ENCODE peak calls at places on chromosomes 7 and 10, in eight cellular contexts. N, Z, O, R, Y, M, W and K are unnamed samples.

GRCh38 chr7:73703649-73703984 is 15.9 kb downstream of the STX1A start:
- DNase-seq in N (no peak), W (no peak), M (no peak), Z (no peak), O (no peak), Y (no peak), R (no peak), K (no peak)

GRCh38 chr7:90211391-90212148 is at the start of gene STEAP2:
- DNase-seq in W (peak), Y (peak), O (no peak), N (peak), R (peak), Z (peak), M (peak), K (peak)

GRCh38 chr10:3803884-3804741 is 19.1 kb upstream of the KLF6 start:
- DNase-seq in M (no peak), W (no peak), Y (no peak), N (peak), Z (no peak), R (no peak), O (peak), K (peak)

GRCh38 chr7:55127622-55128081 is 108.8 kb downstream of the EGFR start:
- DNase-seq in Z (no peak), M (no peak), W (no peak), R (no peak), O (no peak), Y (no peak), N (no peak), K (no peak)

GRCh38 chr10:100724531-100725027 is 20.8 kb upstream of the PAX2 start:
- DNase-seq in M (no peak), Z (no peak), O (no peak), Y (peak), N (no peak), W (no peak), R (no peak), K (no peak)

GRCh38 chr7:29370531-29371314 is 176.1 kb downstream of the CHN2 start:
- DNase-seq in R (peak), Z (no peak), N (no peak), M (no peak), W (no peak), O (no peak), Y (no peak), K (no peak)

GRCh38 chr7:101664893-101665471 is 35.9 kb upstream of the MYL10 start:
- DNase-seq in N (no peak), O (no peak), W (no peak), M (no peak), Z (no peak), R (no peak), Y (no peak), K (no peak)

GRCh38 chr7:17774701-17775288 is 165.5 kb downstream of the SNX13 start:
- DNase-seq in Z (no peak), R (no peak), W (no peak), N (no peak), Y (no peak), O (no peak), M (no peak), K (no peak)

GRCh38 chr10:22550732-22551131 is 163.6 kb downstream of the PIP4K2A start:
- DNase-seq in M (no peak), W (no peak), Z (peak), N (peak), Y (no peak), R (no peak), O (no peak), K (peak)

GRCh38 chr10:96366508-96366907 is 7.7 kb upstream of the OPALIN start:
- DNase-seq in R (no peak), Z (no peak), O (no peak), Y (no peak), N (no peak), M (no peak), W (no peak), K (no peak)

GRCh38 chr7:29538322-29538874 is 25.2 kb upstream of the PRR15 start:
- DNase-seq in R (no peak), Y (no peak), Z (no peak), N (peak), M (no peak), W (no peak), O (no peak), K (no peak)

GRCh38 chr7:106916689-106917088 is 51.6 kb downstream of the PIK3CG start:
- DNase-seq in M (no peak), Z (no peak), O (no peak), W (peak), Y (no peak), R (no peak), N (no peak), K (no peak)

GRCh38 chr10:101272229-101272868 is 43.1 kb upstream of the LBX1 start:
- DNase-seq in O (peak), R (peak), N (peak), W (peak), Z (peak), Y (no peak), M (peak), K (peak)

GRCh38 chr7:15305002-15305600 is 256.7 kb downstream of the AGMO start:
- DNase-seq in W (peak), N (peak), O (no peak), Z (no peak), R (no peak), M (no peak), Y (no peak), K (peak)

GRCh38 chr10:124661661-124662180 is 82.5 kb downstream of the FAM53B start:
- DNase-seq in Y (no peak), W (no peak), N (no peak), O (no peak), Z (no peak), M (no peak), R (no peak), K (no peak)

GRCh38 chr7:28440055-28440601 is 27.8 kb downstream of the CREB5 start:
- DNase-seq in Y (no peak), N (no peak), Z (no peak), O (no peak), W (no peak), R (no peak), M (no peak), K (no peak)

GRCh38 chr10:101311440-101312067 is 42.4 kb upstream of the BTRC start:
- DNase-seq in O (no peak), W (no peak), Y (no peak), N (no peak), Z (no peak), M (no peak), R (no peak), K (no peak)

GRCh38 chr10:4541292-4541691 is 284.7 kb upstream of the AKR1E2 start:
- DNase-seq in N (no peak), R (no peak), M (no peak), W (peak), Z (no peak), O (no peak), Y (no peak), K (no peak)

GRCh38 chr10:99534456-99534938 is 1.8 kb downstream of the NKX2-3 start:
- DNase-seq in O (no peak), Y (no peak), Z (no peak), W (no peak), R (no peak), M (no peak), N (no peak), K (no peak)

GRCh38 chr10:34351161-34351560 is 463.9 kb downstream of the PARD3 start:
- DNase-seq in O (no peak), N (no peak), Z (no peak), Y (no peak), M (no peak), W (no peak), R (no peak), K (no peak)

GRCh38 chr7:137882806-137883205 is 36.0 kb upstream of the DGKI start:
- DNase-seq in Z (no peak), M (no peak), N (no peak), Y (no peak), W (no peak), O (no peak), R (no peak), K (no peak)

GRCh38 chr10:114638874-114639625 is 19.0 kb downstream of the ABLIM1 start:
- DNase-seq in N (no peak), Z (no peak), O (peak), Y (no peak), W (peak), M (no peak), R (no peak), K (no peak)

GRCh38 chr10:94133239-94133638 is 139.5 kb downstream of the PLCE1 start:
- DNase-seq in M (no peak), O (no peak), R (peak), Y (peak), Z (peak), N (peak), W (no peak), K (no peak)

GRCh38 chr7:23467731-23468720 is 2.3 kb downstream of the IGF2BP3 start:
- DNase-seq in Y (no peak), W (no peak), O (no peak), R (no peak), M (no peak), N (no peak), Z (no peak), K (peak)